ENCODE peak calls at places on chromosomes 5 and 9, in six cellular contexts. P is fibroblast of lung, C is IMR-90, J is H9, Z is PC-3, I is HepG2. T is an unnamed sample.

GRCh38 chr5:115262066-115262404 is 642 bp downstream of the PGGT1B start:
- DNase-seq in Z (peak; percentile 23), P (peak; percentile 39), C (peak; percentile 8), I (peak; percentile 4), J (no peak), T (peak; percentile 47)

GRCh38 chr9:120438111-120438510 is 141.9 kb downstream of the CDK5RAP2 start:
- DNase-seq in Z (peak; percentile 14), J (no peak), I (no peak), C (peak; percentile 41), P (peak; percentile 36), T (no peak)

GRCh38 chr5:1315709-1316587 is 21.1 kb upstream of the TERT start:
- DNase-seq in C (no peak), P (peak; percentile 3), J (peak; percentile 78), Z (peak; percentile 97), I (peak; percentile 80), T (peak; percentile 75)

GRCh38 chr5:113478691-113479090 is 9.6 kb downstream of the MCC start:
- DNase-seq in Z (no peak), P (no peak), C (no peak), I (no peak), J (no peak), T (no peak)

GRCh38 chr5:155250601-155251000 is 237.0 kb downstream of the KIF4B start:
- DNase-seq in J (no peak), Z (no peak), C (no peak), P (no peak), I (no peak), T (peak; percentile 26)

GRCh38 chr5:178849316-178849715 is 10.4 kb upstream of the ZNF354B start:
- DNase-seq in C (no peak), I (no peak), J (no peak), Z (no peak), P (no peak), T (no peak)

GRCh38 chr9:110820378-110820777 is 151.8 kb downstream of the MUSK start:
- DNase-seq in P (no peak), Z (no peak), C (no peak), I (no peak), J (no peak), T (no peak)

GRCh38 chr5:14675309-14675708 is 10.8 kb downstream of the OTULIN start:
- DNase-seq in I (no peak), Z (no peak), C (no peak), P (no peak), J (no peak), T (no peak)

GRCh38 chr5:12095808-12096281 is 191.6 kb upstream of the CTNND2 start:
- DNase-seq in I (no peak), Z (peak; percentile 42), J (no peak), P (no peak), C (no peak), T (no peak)

GRCh38 chr9:78301466-78301865 is 4.5 kb downstream of the PSAT1 start:
- DNase-seq in I (no peak), C (peak; percentile 20), P (no peak), Z (no peak), J (no peak), T (no peak)

GRCh38 chr5:30804739-30805313 is 388.7 kb upstream of the CDH6 start:
- DNase-seq in P (no peak), J (peak; percentile 34), C (peak; percentile 62), I (no peak), Z (peak; percentile 3), T (peak; percentile 43)

GRCh38 chr9:99565203-99565602 is 256.5 kb upstream of the NR4A3 start:
- DNase-seq in J (no peak), P (no peak), C (no peak), Z (no peak), I (no peak), T (no peak)

GRCh38 chr5:169637085-169637855 is at the start of gene DOCK2:
- DNase-seq in J (peak; percentile 50), Z (no peak), P (no peak), I (no peak), C (no peak), T (peak; percentile 67)

GRCh38 chr5:169635933-169636332 is 1.1 kb upstream of the DOCK2 start:
- DNase-seq in I (no peak), J (no peak), C (no peak), P (no peak), Z (no peak), T (no peak)

GRCh38 chr5:169636477-169637084 is 494 bp upstream of the DOCK2 start:
- DNase-seq in I (no peak), Z (no peak), P (no peak), C (no peak), J (peak; percentile 38), T (no peak)

GRCh38 chr5:169634606-169635005 is 2.5 kb upstream of the DOCK2 start:
- DNase-seq in P (no peak), C (no peak), Z (no peak), I (no peak), J (no peak), T (no peak)

GRCh38 chr5:169637856-169638190 is 748 bp downstream of the DOCK2 start:
- DNase-seq in C (no peak), Z (no peak), J (no peak), P (no peak), I (no peak), T (no peak)
- H3K9ac ChIP-seq in C (no peak overlapping the region), Z (no peak overlapping the region), J (no peak overlapping the region), P (no peak overlapping the region), I (no peak overlapping the region), T (no peak overlapping the region)

GRCh38 chr9:20302229-20302628 is 320.1 kb downstream of the MLLT3 start:
- DNase-seq in J (no peak), C (no peak), I (no peak), P (no peak), Z (no peak), T (no peak)

GRCh38 chr9:20304001-20304400 is 318.3 kb downstream of the MLLT3 start:
- DNase-seq in Z (no peak), J (no peak), C (no peak), P (no peak), I (no peak), T (peak; percentile 45)

GRCh38 chr9:20303066-20303465 is 319.2 kb downstream of the MLLT3 start:
- DNase-seq in C (no peak), J (no peak), Z (no peak), P (peak; percentile 22), I (no peak), T (no peak)

GRCh38 chr9:20297646-20298084 is 324.6 kb downstream of the MLLT3 start:
- DNase-seq in P (peak; percentile 66), I (no peak), J (no peak), Z (no peak), C (peak; percentile 88), T (no peak)

GRCh38 chr9:20300430-20301115 is 321.7 kb downstream of the MLLT3 start:
- DNase-seq in I (no peak), P (no peak), C (no peak), Z (no peak), J (no peak), T (no peak)
- H3K4me1 ChIP-seq in I (peaks cover 15% of the 10 kb centered on the region), P (no peaks in the 10 kb centered on the region), C (peaks cover 5% of the 10 kb centered on the region), Z (no peaks in the 10 kb centered on the region), J (peaks cover 14% of the 10 kb centered on the region), T (no peaks in the 10 kb centered on the region)

GRCh38 chr5:133260715-133261114 is 208.9 kb downstream of the HSPA4 start:
- DNase-seq in J (no peak), P (no peak), C (no peak), Z (peak; percentile 10), I (no peak), T (no peak)
- TF ChIP-seq CTCF in J (peak; percentile 23), P (peak; percentile 15), C (peak; percentile 32), Z (peak; percentile 41), I (peak; percentile 52), T (no peak)

GRCh38 chr9:127022913-127023665 is 99.3 kb downstream of the ANGPTL2 start:
- DNase-seq in J (no peak), P (no peak), C (no peak), I (no peak), Z (no peak), T (no peak)

GRCh38 chr9:127020526-127021078 is 101.8 kb downstream of the ANGPTL2 start:
- DNase-seq in Z (no peak), C (no peak), I (no peak), J (no peak), P (no peak), T (no peak)

GRCh38 chr9:127018935-127019334 is 103.5 kb downstream of the ANGPTL2 start:
- DNase-seq in P (peak; percentile 66), J (no peak), C (peak; percentile 49), Z (no peak), I (no peak), T (no peak)

GRCh38 chr9:127020036-127020435 is 102.4 kb downstream of the ANGPTL2 start:
- DNase-seq in C (no peak), P (no peak), Z (no peak), J (no peak), I (no peak), T (no peak)

DNA sequence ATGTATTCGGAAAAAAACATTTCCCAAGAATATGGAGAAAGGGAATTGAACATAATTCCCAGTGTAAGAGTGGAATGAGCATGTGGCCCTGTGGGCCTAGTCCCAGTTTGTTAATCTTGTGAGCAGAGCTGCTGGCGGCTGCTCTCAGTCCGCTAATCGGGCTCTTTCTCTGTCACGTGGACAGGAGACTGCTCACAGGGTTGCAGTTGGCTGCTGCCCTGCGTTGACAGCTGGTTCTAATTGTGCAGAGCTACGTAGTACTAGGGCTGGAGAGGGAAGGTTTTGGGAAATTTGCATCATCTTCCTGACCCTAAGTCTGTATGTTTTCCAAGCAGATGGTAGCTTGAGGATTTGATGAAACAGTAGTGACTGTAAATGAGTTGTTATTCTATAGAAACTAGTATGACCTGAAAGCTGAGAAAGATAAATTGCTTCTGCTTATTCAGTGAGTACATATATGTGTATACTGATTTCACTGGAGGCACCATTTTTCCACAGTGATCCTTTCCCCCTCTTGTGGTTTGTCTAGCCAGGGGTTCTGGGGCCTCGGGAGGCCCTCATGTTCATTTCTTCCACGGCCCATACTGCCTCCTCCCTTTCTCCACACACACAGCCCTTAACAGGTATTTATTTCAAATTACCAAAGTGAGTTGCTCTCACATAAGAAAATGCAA is 100.6 kb downstream of the ANGPTL2 start:
- DNase-seq in I (no peak), C (peak; percentile 100), J (no peak), P (peak; percentile 100), Z (no peak), T (no peak)
- H3K9ac ChIP-seq in I (no peak overlapping the region), C (no peak overlapping the region), J (no peak overlapping the region), P (peak overlapping the region; percentile 17), Z (no peak overlapping the region), T (no peak overlapping the region)

DNA sequence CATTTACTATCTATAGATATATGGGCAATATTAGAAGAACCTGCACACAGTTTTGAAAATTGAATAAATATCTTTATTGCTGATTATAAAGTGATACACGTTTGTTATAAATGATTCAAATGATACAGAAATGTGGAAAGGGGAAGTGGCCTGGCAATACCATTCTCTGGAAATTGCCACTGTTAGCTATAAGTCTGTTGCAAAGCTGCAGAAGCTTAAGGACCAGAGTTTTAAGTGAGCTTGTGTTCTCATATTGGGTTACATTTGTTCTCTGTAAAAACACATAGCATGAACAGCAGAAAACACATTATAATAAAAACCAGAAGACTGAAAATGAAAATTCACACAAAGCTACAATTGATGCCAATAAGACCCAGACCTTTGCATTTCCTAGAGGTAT is 59.6 kb downstream of the RASGRF2 start:
- DNase-seq in Z (no peak), J (no peak), C (no peak), P (no peak), I (no peak), T (no peak)
- H3K4me1 ChIP-seq in Z (peaks cover 10% of the 10 kb centered on the region), J (no peaks in the 10 kb centered on the region), C (peaks cover 14% of the 10 kb centered on the region), P (no peaks in the 10 kb centered on the region), I (peaks cover 40% of the 10 kb centered on the region), T (no peaks in the 10 kb centered on the region)